ENCODE peak calls at places on chromosomes 7 and 10, in nine cellular contexts. L is body of pancreas; U is NCI-H1092; Y is activated naive CD8-positive, alpha-beta T cell treated with anti-CD3 and anti-CD28 coated beads, Interleukin-2, amount 50 U/mL, for 24 hours; B is NCI-H69; A is SK-MEL-5; S is stimulated activated CD8-positive, alpha-beta memory T cell treated with anti-CD3 and anti-CD28 coated beads, Interleukin-2, amount 100 ng/mL, for 1 hour; I is kidney tubule cell; O is fibroblast of mammary gland. M is an unnamed sample.

GRCh38 chr10:121157998-121158397 is 306.8 kb downstream of the WDR11 start:
- DNase-seq in A (no peak), Y (no peak), I (peak), S (no peak), O (no peak), U (no peak), B (no peak), L (no peak), M (no peak)

GRCh38 chr7:27098493-27099223 is 2.9 kb upstream of the HOXA1 start:
- DNase-seq in S (no peak), L (no peak), U (no peak), B (no peak), Y (no peak), I (peak), O (peak), A (no peak), M (no peak)

GRCh38 chr7:147809785-147810184 is 780.8 kb upstream of the C7orf33 start:
- DNase-seq in Y (no peak), I (no peak), U (no peak), L (no peak), B (peak), A (no peak), O (no peak), S (no peak), M (no peak)

GRCh38 chr7:15305002-15305600 is 256.7 kb downstream of the AGMO start:
- DNase-seq in B (peak), U (peak), I (peak), S (no peak), O (peak), L (peak), A (peak), Y (peak), M (no peak)

GRCh38 chr10:120508393-120508792 is 51.4 kb downstream of the PLPP4 start:
- DNase-seq in L (no peak), I (peak), A (peak), S (no peak), U (no peak), B (peak), O (peak), Y (peak), M (peak)

GRCh38 chr10:1047937-1048336 is 982 bp downstream of the IDI1 start:
- DNase-seq in Y (no peak), U (no peak), O (no peak), A (no peak), B (peak), S (no peak), I (peak), L (peak), M (peak)

GRCh38 chr7:24882989-24883631 is 96.9 kb downstream of the OSBPL3 start:
- DNase-seq in Y (peak), U (no peak), A (no peak), L (peak), O (peak), I (peak), B (no peak), S (no peak), M (peak)

GRCh38 chr7:22860784-22861482 is 38.3 kb upstream of the TOMM7 start:
- DNase-seq in A (peak), U (no peak), Y (peak), L (no peak), S (no peak), O (no peak), I (no peak), B (peak), M (no peak)

GRCh38 chr10:37734971-37735370 is 122.4 kb downstream of the ZNF248 start:
- DNase-seq in A (no peak), Y (no peak), S (no peak), B (no peak), L (no peak), O (no peak), U (no peak), I (peak), M (no peak)

GRCh38 chr7:148735141-148735540 is 36.4 kb downstream of the CUL1 start:
- DNase-seq in A (no peak), L (no peak), Y (no peak), I (no peak), U (no peak), B (no peak), O (no peak), S (no peak), M (no peak)

GRCh38 chr10:88238515-88238914 is 344.6 kb downstream of the RNLS start:
- DNase-seq in U (no peak), Y (no peak), L (no peak), S (no peak), B (no peak), O (no peak), I (no peak), A (no peak), M (no peak)

GRCh38 chr7:148821422-148821821 is 62.7 kb downstream of the EZH2 start:
- DNase-seq in I (no peak), L (no peak), O (no peak), Y (no peak), A (no peak), B (no peak), U (no peak), S (no peak), M (no peak)

GRCh38 chr10:101008823-101009423 is 9.3 kb downstream of the LZTS2 start:
- DNase-seq in Y (no peak), I (no peak), S (no peak), A (peak), L (peak), O (no peak), U (no peak), B (no peak), M (no peak)

GRCh38 chr7:155355176-155355575 is 57.5 kb downstream of the INSIG1 start:
- DNase-seq in S (no peak), L (no peak), I (no peak), B (no peak), U (no peak), A (no peak), O (no peak), Y (no peak), M (no peak)

GRCh38 chr7:111561909-111562732 is at the start of gene IMMP2L:
- DNase-seq in L (peak), S (peak), B (peak), U (peak), O (peak), I (peak), Y (peak), A (peak), M (peak)

M was measured in stimulated activated CD4-positive, alpha-beta T cell treated with anti-CD3 and anti-CD28 coated beads, Interleukin-1b, Interleukin-23, amount 100 ng/mL, for 48 hours.